ENCODE peak calls at places on chromosomes 5 and 9, in seven cellular contexts. O is fibroblast of lung, L is foreskin fibroblast, K is H4, P is breast epithelium, B is hippocampal formation, F is T-helper 1 cell. R is an unnamed sample.

GRCh38 chr5:87899109-87900100 is 369.2 kb downstream of the TMEM161B start:
- DNase-seq in P (no peak), O (peak), B (peak), L (peak), F (no peak), K (peak), R (no peak)

GRCh38 chr5:142053434-142054253 is 40.8 kb upstream of the GNPDA1 start:
- DNase-seq in L (peak), F (no peak), B (no peak), O (peak), P (no peak), K (peak), R (no peak)

GRCh38 chr5:10885026-10885425 is 124.0 kb upstream of the DAP start:
- DNase-seq in P (no peak), O (peak), L (peak), K (no peak), F (no peak), B (no peak), R (no peak)

GRCh38 chr9:70117835-70118319 is 74.2 kb downstream of the MAMDC2 start:
- DNase-seq in L (no peak), P (no peak), F (no peak), O (peak), B (no peak), K (no peak), R (no peak)

GRCh38 chr9:4923580-4924544 is 61.2 kb upstream of the JAK2 start:
- DNase-seq in L (no peak), F (no peak), O (peak), B (no peak), K (no peak), P (no peak), R (no peak)

GRCh38 chr5:9474241-9475002 is 71.5 kb downstream of the SEMA5A start:
- DNase-seq in P (no peak), F (no peak), O (no peak), K (no peak), B (no peak), L (peak), R (no peak)

GRCh38 chr9:13001989-13002580 is 227.3 kb downstream of the LURAP1L start:
- DNase-seq in L (no peak), O (no peak), B (no peak), K (no peak), F (no peak), P (no peak), R (no peak)

GRCh38 chr5:178249191-178249989 is 16.8 kb upstream of the PHYKPL start:
- DNase-seq in F (no peak), L (peak), P (no peak), K (peak), O (peak), B (no peak), R (no peak)

GRCh38 chr9:109166171-109166770 is 778 bp downstream of the FRRS1L start:
- DNase-seq in P (no peak), B (no peak), L (no peak), K (no peak), F (no peak), O (no peak), R (no peak)

GRCh38 chr5:135379052-135379654 is 19.9 kb downstream of the MACROH2A1 start:
- DNase-seq in L (no peak), P (no peak), F (no peak), K (no peak), O (peak), B (no peak), R (no peak)

R was measured in effector CD4-positive, alpha-beta T cell.